ENCODE peak calls at places on chromosomes 7 and 10, in eight cellular contexts. X is sigmoid colon, L is psoas muscle, Q is upper lobe of right lung, V is epithelial cell of esophagus, T is cardiac muscle cell, A is lower lobe of right lung, U is PC-9. R is an unnamed sample.

GRCh38 chr10:71394926-71395562 is 1.7 kb upstream of the CDH23 start:
- DNase-seq in L (no peak), Q (peak), X (no peak), T (no peak), U (no peak), A (no peak), V (no peak), R (no peak)

GRCh38 chr7:131052285-131052942 is 275.3 kb upstream of the MKLN1 start:
- DNase-seq in U (no peak), Q (no peak), L (no peak), T (no peak), X (no peak), A (no peak), V (no peak), R (no peak)

GRCh38 chr7:30984359-30985107 is 20.8 kb downstream of the GHRHR start:
- DNase-seq in V (peak), X (no peak), A (no peak), T (peak), Q (no peak), L (no peak), U (peak), R (no peak)

GRCh38 chr7:11130012-11130411 is 156.3 kb downstream of the PHF14 start:
- DNase-seq in A (no peak), X (no peak), L (no peak), Q (no peak), V (peak), T (peak), U (no peak), R (peak)

GRCh38 chr7:27714831-27715444 is 25.0 kb upstream of the TAX1BP1 start:
- DNase-seq in V (no peak), L (no peak), Q (no peak), X (no peak), T (peak), U (no peak), A (no peak), R (no peak)

GRCh38 chr10:104026762-104027161 is 58.9 kb downstream of the COL17A1 start:
- DNase-seq in X (no peak), U (no peak), Q (no peak), T (no peak), A (no peak), V (no peak), L (no peak), R (no peak)

GRCh38 chr7:132433286-132433685 is 143.0 kb downstream of the PLXNA4 start:
- DNase-seq in Q (no peak), T (no peak), U (no peak), A (no peak), X (no peak), V (no peak), L (no peak), R (no peak)

GRCh38 chr10:3468919-3469638 is 296.5 kb upstream of the PITRM1 start:
- DNase-seq in X (peak), Q (peak), L (peak), A (peak), V (peak), T (peak), U (peak), R (peak)

GRCh38 chr7:133310232-133310852 is 57.5 kb downstream of the EXOC4 start:
- DNase-seq in T (peak), U (no peak), X (no peak), V (no peak), Q (no peak), L (no peak), A (no peak), R (peak)

GRCh38 chr7:94763268-94763667 is 107.3 kb upstream of the SGCE start:
- DNase-seq in Q (no peak), L (no peak), X (peak), U (no peak), T (peak), V (no peak), A (no peak), R (peak)
- H3K4me3 ChIP-seq in Q (no peak), L (no peak), X (no peak), U (no peak), T (no peak), V (no peak), A (no peak), R (no peak)

DNA sequence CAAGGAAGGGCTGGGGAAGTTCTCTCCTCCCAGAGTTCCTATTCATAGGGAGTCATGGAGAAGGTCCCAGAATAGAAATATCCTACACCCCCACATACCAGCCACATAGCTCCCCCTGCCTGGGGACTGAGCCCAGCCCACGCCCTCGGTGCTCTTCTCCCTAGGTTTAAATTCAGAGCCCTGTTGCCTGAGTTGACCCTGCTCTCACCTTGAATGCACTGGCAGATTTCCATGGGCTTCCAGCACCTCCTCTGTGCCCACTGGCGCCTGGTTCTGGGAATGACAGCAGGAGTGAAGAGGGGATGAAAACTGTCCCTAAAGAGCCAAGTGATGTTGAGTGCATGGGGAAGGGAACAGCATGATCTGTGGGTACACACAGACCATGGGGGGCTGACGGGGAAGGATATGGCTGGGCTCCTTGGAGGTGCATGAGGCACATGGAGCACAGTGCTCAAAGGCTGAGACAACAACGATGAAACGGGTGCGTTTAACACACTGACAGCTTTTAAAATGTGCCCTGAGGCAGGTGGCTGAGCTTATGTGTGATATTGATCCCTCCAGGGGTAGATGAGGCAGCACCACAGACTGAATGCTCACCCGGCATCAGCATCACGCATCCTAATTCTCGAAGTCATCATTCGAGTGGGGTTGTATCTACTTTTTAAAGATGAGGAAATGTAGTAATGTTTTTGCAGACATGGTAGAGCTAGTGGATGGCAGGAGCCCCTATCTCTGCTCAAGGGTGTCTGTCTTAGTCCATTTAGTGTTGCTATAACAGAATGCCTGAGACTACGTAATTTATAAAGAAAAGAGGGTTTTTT is 53.7 kb upstream of the IGFBP3 start:
- DNase-seq in Q (no peak), X (no peak), V (no peak), T (no peak), L (no peak), A (no peak), U (no peak), R (no peak)
- TF ChIP-seq CTCF in Q (no peak), X (no peak), V (no peak), T (no peak), L (no peak), A (no peak), U (no peak), R (no peak)

DNA sequence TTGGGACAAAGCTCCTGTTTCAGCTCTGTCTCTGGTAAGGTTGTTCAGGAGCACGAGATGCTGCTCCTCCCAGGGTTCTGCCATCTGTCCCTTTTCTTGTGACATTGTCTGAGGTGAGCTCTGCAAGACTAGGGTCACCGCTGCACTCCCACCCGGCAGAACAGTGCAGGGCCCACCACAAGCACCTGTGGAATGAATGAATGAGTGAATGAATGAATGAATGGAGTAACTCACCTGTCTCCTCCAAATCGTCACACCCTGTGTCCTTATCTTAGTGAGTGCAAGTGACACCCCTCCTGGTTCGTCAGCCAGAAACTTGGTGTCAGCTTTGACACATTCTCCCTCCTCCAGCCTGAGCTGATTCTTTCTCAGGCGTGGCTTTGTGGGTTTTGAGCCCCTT is 89.5 kb downstream of the BEND7 start:
- DNase-seq in L (no peak), V (no peak), U (no peak), T (no peak), X (no peak), Q (no peak), A (no peak), R (no peak)
- H3K4me3 ChIP-seq in L (no peak), V (no peak), U (no peak), T (peak), X (peak), Q (no peak), A (peak), R (no peak)

GRCh38 chr7:149071641-149072437 is 18.7 kb downstream of the ZNF786 start:
- DNase-seq in U (no peak), X (peak), V (peak), T (no peak), Q (no peak), L (peak), A (no peak), R (peak)
- TF ChIP-seq CTCF in U (no peak), X (no peak), V (peak), T (peak), Q (peak), L (no peak), A (peak), R (peak)

DNA sequence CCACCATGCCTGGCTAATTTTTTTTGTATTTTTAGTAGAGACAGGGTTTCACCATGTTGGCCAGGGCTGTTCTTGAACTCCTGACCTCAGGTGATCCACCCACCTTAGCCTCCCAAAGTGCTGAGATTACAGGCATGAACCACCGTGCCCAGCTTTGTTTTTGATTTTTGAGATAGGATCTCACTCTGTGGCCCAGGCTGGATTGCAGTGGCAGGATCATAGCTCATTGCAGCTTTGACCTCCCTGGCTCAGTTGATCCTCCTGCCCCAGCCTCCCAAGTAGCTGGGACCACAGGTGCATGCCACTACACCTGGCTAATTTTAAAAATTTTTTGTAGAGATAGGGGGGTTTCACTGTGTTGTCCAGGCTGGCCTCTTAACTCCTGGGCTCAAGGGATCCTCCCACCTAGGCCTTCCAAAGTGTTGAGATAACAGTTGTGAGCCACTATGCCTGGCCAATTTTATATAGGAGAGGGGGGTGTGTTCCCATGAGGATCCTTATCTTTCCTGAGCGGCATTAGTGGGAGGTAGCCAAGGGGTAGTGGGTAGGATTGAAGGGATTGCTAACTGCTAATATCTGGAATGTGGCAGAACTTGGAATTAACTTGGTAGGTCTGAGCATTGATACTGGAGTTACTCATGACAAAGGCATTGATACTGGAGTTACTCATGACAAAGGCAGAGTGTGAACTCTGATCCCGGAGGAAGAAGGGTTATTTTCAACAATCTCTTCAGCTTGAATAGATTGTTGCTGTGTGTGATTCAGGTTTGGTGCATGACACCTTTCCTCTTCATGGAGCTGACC is 1.0 kb upstream of the NOLC1 start:
- DNase-seq in L (no peak), Q (no peak), V (peak), U (no peak), T (peak), X (no peak), A (no peak), R (peak)
- H3K4me3 ChIP-seq in L (peak), Q (peak), V (peak), U (peak), T (peak), X (peak), A (peak), R (peak)

GRCh38 chr10:96556003-96556402 is 30.8 kb downstream of the TM9SF3 start:
- DNase-seq in L (no peak), Q (no peak), U (no peak), V (peak), X (no peak), T (peak), A (no peak), R (peak)
- TF ChIP-seq CTCF in L (peak), Q (peak), U (peak), V (peak), X (no peak), T (peak), A (peak), R (peak)

GRCh38 chr7:91995391-91995790 is 54.7 kb downstream of the AKAP9 start:
- DNase-seq in L (no peak), T (no peak), A (no peak), V (no peak), X (no peak), Q (no peak), U (no peak), R (no peak)
- H3K4me3 ChIP-seq in L (no peak), T (no peak), A (no peak), V (no peak), X (no peak), Q (no peak), U (no peak), R (no peak)

DNA sequence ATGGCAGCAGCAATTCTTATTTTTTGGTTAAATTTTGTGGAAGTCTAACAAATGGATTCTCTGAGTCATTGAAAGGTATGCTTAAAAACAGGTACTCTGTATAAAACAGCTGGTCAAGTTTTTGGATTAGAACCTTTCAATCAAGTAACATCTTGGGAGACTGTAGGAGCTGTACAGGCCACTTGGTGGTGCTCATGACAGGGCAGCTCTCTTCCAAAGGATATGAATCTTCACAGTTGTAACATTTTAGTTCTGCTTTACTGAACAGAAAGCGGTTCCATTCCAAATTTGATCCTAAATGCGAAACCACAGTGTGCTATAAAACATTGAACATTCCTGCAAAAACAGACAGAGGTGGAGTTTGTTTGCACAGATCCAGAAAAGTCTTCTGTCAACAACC is 44.5 kb upstream of the AGR3 start:
- DNase-seq in X (no peak), U (no peak), L (no peak), Q (no peak), T (peak), A (no peak), V (peak), R (peak)
- TF ChIP-seq CTCF in X (no peak), U (peak), L (peak), Q (peak), T (peak), A (peak), V (peak), R (peak)

GRCh38 chr10:91033536-91033935 is 112.6 kb upstream of the ANKRD1 start:
- DNase-seq in V (no peak), A (no peak), Q (no peak), L (no peak), T (no peak), X (no peak), U (no peak), R (no peak)

GRCh38 chr10:91034494-91035157 is 113.7 kb upstream of the ANKRD1 start:
- DNase-seq in V (no peak), T (peak), A (peak), L (peak), X (peak), U (no peak), Q (peak), R (peak)

GRCh38 chr10:91032614-91033248 is 111.8 kb upstream of the ANKRD1 start:
- DNase-seq in U (no peak), Q (no peak), A (no peak), X (peak), V (peak), L (peak), T (peak), R (peak)

GRCh38 chr10:91035650-91036292 is 114.9 kb upstream of the ANKRD1 start:
- DNase-seq in X (no peak), T (no peak), U (no peak), L (no peak), A (no peak), V (no peak), Q (no peak), R (no peak)

DNA sequence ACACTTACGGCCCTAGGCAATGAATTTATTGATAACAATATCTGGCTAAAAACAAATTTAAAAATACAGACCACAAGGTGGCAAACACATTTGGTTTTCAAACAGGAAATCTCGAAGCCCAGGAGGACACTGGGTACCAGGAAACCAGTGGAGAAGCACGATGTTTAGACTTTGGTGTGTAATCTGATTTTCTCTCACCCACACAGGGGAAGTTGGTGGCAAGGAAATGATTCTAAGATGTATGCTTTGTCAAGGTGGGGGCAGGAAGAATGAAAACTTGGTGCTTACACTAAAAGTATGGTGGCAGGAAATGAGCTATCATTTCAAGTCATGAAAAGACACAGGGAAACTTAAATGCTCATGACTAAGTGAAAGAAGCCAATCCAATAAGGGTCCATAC is 113.2 kb upstream of the ANKRD1 start:
- DNase-seq in L (no peak), T (no peak), A (no peak), Q (no peak), X (no peak), U (no peak), V (no peak), R (no peak)
- H3K4me3 ChIP-seq in L (no peak), T (no peak), A (no peak), Q (no peak), X (no peak), U (no peak), V (no peak), R (no peak)

GRCh38 chr10:77756319-77757232 is 119.0 kb upstream of the KCNMA1 start:
- DNase-seq in A (no peak), Q (no peak), U (peak), V (peak), X (no peak), T (peak), L (peak), R (peak)
- TF ChIP-seq CTCF in A (peak), Q (peak), U (peak), V (peak), X (no peak), T (peak), L (peak), R (peak)